ENCODE peak calls at places on chromosomes 13 and 19, in nine cellular contexts. One of them, this sample, is unnamed.

GRCh38 chr13:46374710-46375109 is 12.3 kb downstream of the RUBCNL start:
- DNase-seq in HCT116: no peak
- DNase-seq in heart right ventricle: no peak
- DNase-seq in tibial artery: no peak
- DNase-seq in Peyer's patch: no peak
- DNase-seq in kidney: no peak
- DNase-seq in left ventricle myocardium inferior: no peak
- DNase-seq in CD8-positive, alpha-beta T cell: no peak
- DNase-seq in GM23338: no peak
- DNase-seq in this sample: no peak

GRCh38 chr13:33251131-33251629 is 34.4 kb downstream of the STARD13 start:
- DNase-seq in HCT116: peak; percentile 31
- DNase-seq in heart right ventricle: no peak
- DNase-seq in tibial artery: no peak
- DNase-seq in Peyer's patch: no peak
- DNase-seq in kidney: no peak
- DNase-seq in left ventricle myocardium inferior: no peak
- DNase-seq in CD8-positive, alpha-beta T cell: no peak
- DNase-seq in GM23338: no peak
- DNase-seq in this sample: no peak

GRCh38 chr19:52603558-52604207 is 33.6 kb downstream of the ZNF701 start:
- DNase-seq in HCT116: no peak
- DNase-seq in heart right ventricle: no peak
- DNase-seq in tibial artery: no peak
- DNase-seq in Peyer's patch: no peak
- DNase-seq in kidney: no peak
- DNase-seq in left ventricle myocardium inferior: no peak
- DNase-seq in CD8-positive, alpha-beta T cell: no peak
- DNase-seq in GM23338: no peak
- DNase-seq in this sample: no peak

GRCh38 chr19:31180907-31181306 is 168.3 kb downstream of the TSHZ3 start:
- DNase-seq in HCT116: no peak
- DNase-seq in heart right ventricle: no peak
- DNase-seq in tibial artery: no peak
- DNase-seq in Peyer's patch: no peak
- DNase-seq in kidney: no peak
- DNase-seq in left ventricle myocardium inferior: no peak
- DNase-seq in CD8-positive, alpha-beta T cell: no peak
- DNase-seq in GM23338: no peak
- DNase-seq in this sample: no peak

GRCh38 chr19:52451241-52451640 is 2.1 kb upstream of the ZNF578 start:
- DNase-seq in HCT116: no peak
- DNase-seq in heart right ventricle: no peak
- DNase-seq in tibial artery: no peak
- DNase-seq in Peyer's patch: no peak
- DNase-seq in kidney: no peak
- DNase-seq in left ventricle myocardium inferior: no peak
- DNase-seq in CD8-positive, alpha-beta T cell: no peak
- DNase-seq in GM23338: no peak
- DNase-seq in this sample: no peak

GRCh38 chr19:18274303-18274775 is at the start of gene IQCN:
- DNase-seq in HCT116: no peak
- DNase-seq in heart right ventricle: no peak
- DNase-seq in tibial artery: peak; percentile 39
- DNase-seq in Peyer's patch: peak; percentile 78
- DNase-seq in kidney: no peak
- DNase-seq in left ventricle myocardium inferior: no peak
- DNase-seq in CD8-positive, alpha-beta T cell: no peak
- DNase-seq in GM23338: peak; percentile 74
- DNase-seq in this sample: no peak

GRCh38 chr13:114043421-114044053 is 69.7 kb upstream of the C13orf46 start:
- DNase-seq in HCT116: no peak
- DNase-seq in heart right ventricle: no peak
- DNase-seq in tibial artery: peak; percentile 70
- DNase-seq in Peyer's patch: no peak
- DNase-seq in kidney: no peak
- DNase-seq in left ventricle myocardium inferior: peak; percentile 71
- DNase-seq in CD8-positive, alpha-beta T cell: no peak
- DNase-seq in GM23338: peak; percentile 56
- DNase-seq in this sample: peak; percentile 74

GRCh38 chr19:8577247-8577646 is at the start of gene MYO1F:
- DNase-seq in HCT116: no peak
- DNase-seq in heart right ventricle: peak; percentile 61
- DNase-seq in tibial artery: peak; percentile 61
- DNase-seq in Peyer's patch: no peak
- DNase-seq in kidney: peak; percentile 82
- DNase-seq in left ventricle myocardium inferior: peak; percentile 65
- DNase-seq in CD8-positive, alpha-beta T cell: no peak
- DNase-seq in GM23338: no peak
- DNase-seq in this sample: peak; percentile 84

GRCh38 chr13:77114271-77114670 is 87.3 kb upstream of the FBXL3 start:
- DNase-seq in HCT116: no peak
- DNase-seq in heart right ventricle: no peak
- DNase-seq in tibial artery: no peak
- DNase-seq in Peyer's patch: no peak
- DNase-seq in kidney: no peak
- DNase-seq in left ventricle myocardium inferior: no peak
- DNase-seq in CD8-positive, alpha-beta T cell: no peak
- DNase-seq in GM23338: no peak
- DNase-seq in this sample: no peak

GRCh38 chr19:9054207-9054606 is 32.7 kb upstream of the OR1M1 start:
- DNase-seq in HCT116: no peak
- DNase-seq in heart right ventricle: no peak
- DNase-seq in tibial artery: no peak
- DNase-seq in Peyer's patch: no peak
- DNase-seq in kidney: no peak
- DNase-seq in left ventricle myocardium inferior: no peak
- DNase-seq in CD8-positive, alpha-beta T cell: no peak
- DNase-seq in GM23338: no peak
- DNase-seq in this sample: no peak

GRCh38 chr19:38711726-38712153 is 32.5 kb downstream of the CAPN12 start:
- DNase-seq in HCT116: no peak
- DNase-seq in heart right ventricle: peak; percentile 60
- DNase-seq in tibial artery: no peak
- DNase-seq in Peyer's patch: no peak
- DNase-seq in kidney: no peak
- DNase-seq in left ventricle myocardium inferior: no peak
- DNase-seq in CD8-positive, alpha-beta T cell: no peak
- DNase-seq in GM23338: no peak
- DNase-seq in this sample: peak; percentile 73

GRCh38 chr19:45294291-45295029 is 28.2 kb downstream of the CKM start:
- DNase-seq in HCT116: no peak
- DNase-seq in heart right ventricle: peak; percentile 57
- DNase-seq in tibial artery: no peak
- DNase-seq in Peyer's patch: no peak
- DNase-seq in kidney: no peak
- DNase-seq in left ventricle myocardium inferior: peak; percentile 53
- DNase-seq in CD8-positive, alpha-beta T cell: no peak
- DNase-seq in GM23338: no peak
- DNase-seq in this sample: no peak

DNA sequence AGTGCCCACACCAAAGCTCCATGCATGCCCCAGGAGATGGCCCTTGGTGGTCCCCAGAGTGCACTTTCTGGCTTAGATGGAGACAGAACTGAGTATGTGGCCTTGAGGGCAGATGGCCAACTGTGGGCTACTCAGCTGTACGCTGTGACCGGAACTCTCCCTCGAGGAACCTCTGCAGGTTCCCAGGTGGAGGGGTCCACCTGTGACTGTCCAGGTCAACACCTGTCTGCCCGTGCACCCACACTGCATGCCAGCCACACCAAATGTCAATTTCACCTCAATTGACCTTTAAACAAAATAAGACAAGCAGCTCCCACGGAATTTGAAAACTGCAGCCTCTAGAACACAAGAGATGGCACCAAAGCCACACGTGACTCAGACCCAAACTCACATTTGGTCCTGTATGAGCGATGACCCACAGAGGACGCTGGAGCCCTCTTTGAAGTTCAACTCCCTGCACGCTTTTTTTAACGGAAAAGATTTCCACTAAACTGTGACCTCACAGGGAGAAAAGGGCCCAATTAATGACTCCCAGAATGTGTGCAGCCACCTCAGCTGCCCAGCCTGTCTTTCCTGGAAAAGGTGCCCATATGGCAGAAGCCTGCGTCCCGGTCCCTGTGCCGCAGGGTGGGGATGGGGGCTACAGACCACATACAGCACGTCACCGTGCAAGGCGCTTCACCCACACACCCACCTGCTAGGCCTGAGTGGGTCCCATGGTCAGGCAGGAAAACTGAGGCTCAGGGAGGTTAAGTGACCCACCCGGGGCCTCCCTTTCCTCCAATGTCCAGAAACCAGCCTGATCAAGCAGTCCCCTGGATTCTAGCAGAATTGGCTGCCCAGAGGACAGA is 47.7 kb downstream of the KLF2 start:
- DNase-seq in HCT116: no peak
- DNase-seq in heart right ventricle: no peak
- DNase-seq in tibial artery: no peak
- DNase-seq in Peyer's patch: peak; percentile 47
- DNase-seq in kidney: peak; percentile 75
- DNase-seq in left ventricle myocardium inferior: peak; percentile 11
- DNase-seq in CD8-positive, alpha-beta T cell: no peak
- DNase-seq in GM23338: no peak
- DNase-seq in this sample: peak; percentile 16
- H3K4me1 ChIP-seq in HCT116: no peaks in the 10 kb centered on the region
- H3K4me1 ChIP-seq in heart right ventricle: peaks cover 85% of the 10 kb centered on the region
- H3K4me1 ChIP-seq in tibial artery: no peaks in the 10 kb centered on the region
- H3K4me1 ChIP-seq in Peyer's patch: peaks cover 50% of the 10 kb centered on the region
- H3K4me1 ChIP-seq in kidney: peaks cover 28% of the 10 kb centered on the region
- H3K4me1 ChIP-seq in left ventricle myocardium inferior: peaks cover 64% of the 10 kb centered on the region
- H3K4me1 ChIP-seq in CD8-positive, alpha-beta T cell: peaks cover 96% of the 10 kb centered on the region
- H3K4me1 ChIP-seq in GM23338: no peaks in the 10 kb centered on the region
- H3K4me1 ChIP-seq in this sample: peaks cover 67% of the 10 kb centered on the region

DNA sequence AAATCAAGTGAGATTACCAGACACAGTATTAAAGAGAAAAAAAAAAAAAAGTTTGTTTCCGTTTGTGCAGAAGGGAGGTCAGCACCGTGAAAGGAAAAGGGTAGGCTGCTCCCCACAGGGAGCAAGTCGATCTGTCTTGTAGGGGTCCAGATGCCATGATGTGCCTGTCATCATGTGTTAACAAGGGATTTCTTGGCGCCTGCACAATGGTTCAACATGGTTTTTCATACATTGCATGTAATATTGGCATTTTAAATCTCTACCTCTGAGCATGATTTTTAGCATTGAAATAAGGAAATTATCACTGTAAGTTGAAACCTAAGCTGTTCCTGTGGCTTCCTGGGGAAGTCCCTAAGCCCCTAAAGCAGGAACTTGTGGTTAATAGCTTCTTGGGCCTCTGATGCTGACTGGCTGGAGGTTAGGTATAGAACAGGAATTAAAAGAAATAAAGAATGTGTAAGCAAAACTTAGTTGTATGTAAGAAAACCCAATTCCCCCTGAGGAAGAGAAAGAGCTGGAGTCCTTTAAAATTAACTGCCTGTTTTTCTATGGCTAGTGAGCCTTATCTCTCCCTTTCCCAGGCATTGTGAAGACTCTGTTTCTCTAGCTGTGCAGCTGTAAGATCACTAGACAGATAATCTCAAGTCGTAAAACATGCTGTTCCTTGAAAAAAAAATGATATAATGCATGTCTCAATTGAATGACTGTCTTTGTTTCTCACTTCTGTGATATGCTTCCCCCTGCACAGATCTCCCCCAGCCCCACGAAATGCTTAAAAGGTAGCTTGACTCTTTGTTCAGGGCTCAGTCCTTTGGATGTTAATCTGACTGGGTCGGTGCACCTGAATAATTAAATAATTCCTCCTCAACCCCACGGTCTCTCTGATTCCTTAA is 7.4 kb upstream of the FCGBP start:
- DNase-seq in HCT116: no peak
- DNase-seq in heart right ventricle: no peak
- DNase-seq in tibial artery: peak; percentile 33
- DNase-seq in Peyer's patch: no peak
- DNase-seq in kidney: no peak
- DNase-seq in left ventricle myocardium inferior: no peak
- DNase-seq in CD8-positive, alpha-beta T cell: peak; percentile 28
- DNase-seq in GM23338: no peak
- DNase-seq in this sample: no peak
- H3K27ac ChIP-seq in HCT116: no peak overlapping the region
- H3K27ac ChIP-seq in heart right ventricle: no peak overlapping the region
- H3K27ac ChIP-seq in tibial artery: no peak overlapping the region
- H3K27ac ChIP-seq in Peyer's patch: peak overlapping the region; percentile 93
- H3K27ac ChIP-seq in kidney: no peak overlapping the region
- H3K27ac ChIP-seq in left ventricle myocardium inferior: peak overlapping the region; percentile 38
- H3K27ac ChIP-seq in CD8-positive, alpha-beta T cell: peak overlapping the region; percentile 36
- H3K27ac ChIP-seq in GM23338: no peak overlapping the region
- H3K27ac ChIP-seq in this sample: peak overlapping the region; percentile 4

GRCh38 chr19:6958786-6959185 is 62.4 kb downstream of the MBD3L2B start:
- DNase-seq in HCT116: no peak
- DNase-seq in heart right ventricle: no peak
- DNase-seq in tibial artery: no peak
- DNase-seq in Peyer's patch: no peak
- DNase-seq in kidney: no peak
- DNase-seq in left ventricle myocardium inferior: no peak
- DNase-seq in CD8-positive, alpha-beta T cell: no peak
- DNase-seq in GM23338: no peak
- DNase-seq in this sample: peak; percentile 55

GRCh38 chr19:6963259-6963852 is 57.9 kb downstream of the MBD3L2B start:
- DNase-seq in HCT116: no peak
- DNase-seq in heart right ventricle: no peak
- DNase-seq in tibial artery: no peak
- DNase-seq in Peyer's patch: no peak
- DNase-seq in kidney: no peak
- DNase-seq in left ventricle myocardium inferior: no peak
- DNase-seq in CD8-positive, alpha-beta T cell: no peak
- DNase-seq in GM23338: no peak
- DNase-seq in this sample: no peak

GRCh38 chr19:6967962-6968361 is 53.3 kb downstream of the MBD3L2B start:
- DNase-seq in HCT116: no peak
- DNase-seq in heart right ventricle: no peak
- DNase-seq in tibial artery: no peak
- DNase-seq in Peyer's patch: no peak
- DNase-seq in kidney: no peak
- DNase-seq in left ventricle myocardium inferior: no peak
- DNase-seq in CD8-positive, alpha-beta T cell: no peak
- DNase-seq in GM23338: no peak
- DNase-seq in this sample: no peak

GRCh38 chr19:6969490-6969889 is 51.7 kb downstream of the MBD3L2B start:
- DNase-seq in HCT116: no peak
- DNase-seq in heart right ventricle: no peak
- DNase-seq in tibial artery: no peak
- DNase-seq in Peyer's patch: no peak
- DNase-seq in kidney: no peak
- DNase-seq in left ventricle myocardium inferior: no peak
- DNase-seq in CD8-positive, alpha-beta T cell: no peak
- DNase-seq in GM23338: no peak
- DNase-seq in this sample: no peak

GRCh38 chr19:6963937-6964336 is 57.3 kb downstream of the MBD3L2B start:
- DNase-seq in HCT116: peak; percentile 7
- DNase-seq in heart right ventricle: no peak
- DNase-seq in tibial artery: no peak
- DNase-seq in Peyer's patch: no peak
- DNase-seq in kidney: no peak
- DNase-seq in left ventricle myocardium inferior: no peak
- DNase-seq in CD8-positive, alpha-beta T cell: peak; percentile 2
- DNase-seq in GM23338: peak; percentile 4
- DNase-seq in this sample: no peak
- TF ChIP-seq CTCF in HCT116: peak; percentile 72
- TF ChIP-seq CTCF in heart right ventricle: peak; percentile 17
- TF ChIP-seq CTCF in tibial artery: no peak
- TF ChIP-seq CTCF in Peyer's patch: no peak
- TF ChIP-seq CTCF in kidney: no peak
- TF ChIP-seq CTCF in left ventricle myocardium inferior: peak; percentile 38
- TF ChIP-seq CTCF in CD8-positive, alpha-beta T cell: peak; percentile 66
- TF ChIP-seq CTCF in GM23338: peak; percentile 51
- TF ChIP-seq CTCF in this sample: peak; percentile 56

GRCh38 chr19:2274185-2274711 is 7.7 kb downstream of the PEAK3 start:
- DNase-seq in HCT116: no peak
- DNase-seq in heart right ventricle: no peak
- DNase-seq in tibial artery: no peak
- DNase-seq in Peyer's patch: no peak
- DNase-seq in kidney: no peak
- DNase-seq in left ventricle myocardium inferior: no peak
- DNase-seq in CD8-positive, alpha-beta T cell: no peak
- DNase-seq in GM23338: no peak
- DNase-seq in this sample: no peak
- H3K4me1 ChIP-seq in HCT116: peaks cover 9% of the 10 kb centered on the region
- H3K4me1 ChIP-seq in heart right ventricle: peaks cover 54% of the 10 kb centered on the region
- H3K4me1 ChIP-seq in tibial artery: peaks cover 51% of the 10 kb centered on the region
- H3K4me1 ChIP-seq in Peyer's patch: peaks cover 38% of the 10 kb centered on the region
- H3K4me1 ChIP-seq in kidney: peaks cover 4% of the 10 kb centered on the region
- H3K4me1 ChIP-seq in left ventricle myocardium inferior: peaks cover 68% of the 10 kb centered on the region
- H3K4me1 ChIP-seq in CD8-positive, alpha-beta T cell: peaks cover 34% of the 10 kb centered on the region
- H3K4me1 ChIP-seq in GM23338: peaks cover 18% of the 10 kb centered on the region
- H3K4me1 ChIP-seq in this sample: peaks cover 52% of the 10 kb centered on the region

This sample was measured in lower lobe of right lung.